ENCODE peak calls at places on chromosomes 3 and 15, in eight cellular contexts. Y, P, A, L, X, D, B and J are unnamed samples.

GRCh38 chr15:66403323-66403722 is 16.6 kb downstream of the MAP2K1 start:
- DNase-seq in Y (no peak), P (no peak), A (no peak), L (no peak), X (no peak), D (no peak), B (no peak), J (no peak)

GRCh38 chr3:174791161-174791560 is 68.0 kb upstream of the NAALADL2 start:
- DNase-seq in Y (no peak), P (no peak), A (no peak), L (no peak), X (no peak), D (no peak), B (no peak), J (no peak)

GRCh38 chr3:38500688-38501417 is 4.7 kb downstream of the EXOG start:
- DNase-seq in Y (no peak), P (no peak), A (no peak), L (no peak), X (no peak), D (no peak), B (no peak), J (no peak)

GRCh38 chr3:45756055-45756454 is 40.3 kb downstream of the SLC6A20 start:
- DNase-seq in Y (no peak), P (no peak), A (no peak), L (no peak), X (no peak), D (no peak), B (no peak), J (no peak)

GRCh38 chr3:111906667-111907066 is 47.6 kb downstream of the PHLDB2 start:
- DNase-seq in Y (no peak), P (no peak), A (no peak), L (no peak), X (no peak), D (no peak), B (no peak), J (no peak)

GRCh38 chr15:67521770-67522568 is 1.0 kb downstream of the C15orf61 start:
- DNase-seq in Y (no peak), P (no peak), A (no peak), L (no peak), X (no peak), D (no peak), B (no peak), J (no peak)

GRCh38 chr15:87562203-87562602 is 694.3 kb downstream of the NTRK3 start:
- DNase-seq in Y (no peak), P (no peak), A (no peak), L (no peak), X (no peak), D (no peak), B (no peak), J (no peak)

GRCh38 chr3:53729130-53729529 is 117.1 kb downstream of the CHDH start:
- DNase-seq in Y (no peak), P (no peak), A (no peak), L (no peak), X (no peak), D (no peak), B (no peak), J (no peak)

GRCh38 chr3:43997788-43998373 is 243.8 kb upstream of the TOPAZ1 start:
- DNase-seq in Y (no peak), P (no peak), A (no peak), L (no peak), X (no peak), D (peak; percentile 48), B (no peak), J (peak; percentile 54)

GRCh38 chr3:71585126-71585525 is 1.6 kb upstream of the FOXP1 start:
- DNase-seq in Y (no peak), P (no peak), A (no peak), L (no peak), X (no peak), D (no peak), B (no peak), J (no peak)

GRCh38 chr3:43629254-43629653 is 7.4 kb upstream of the ANO10 start:
- DNase-seq in Y (no peak), P (no peak), A (no peak), L (no peak), X (peak; percentile 83), D (no peak), B (no peak), J (no peak)

GRCh38 chr3:194312186-194312742 is 38.9 kb downstream of the CPN2 start:
- DNase-seq in Y (no peak), P (no peak), A (no peak), L (no peak), X (no peak), D (no peak), B (no peak), J (no peak)

GRCh38 chr3:187062526-187063177 is 76.6 kb downstream of the RPL39L start:
- DNase-seq in Y (no peak), P (no peak), A (no peak), L (no peak), X (no peak), D (no peak), B (no peak), J (no peak)

GRCh38 chr3:187064210-187065115 is 74.8 kb downstream of the RPL39L start:
- DNase-seq in Y (no peak), P (no peak), A (no peak), L (no peak), X (no peak), D (no peak), B (peak; percentile 55), J (no peak)

GRCh38 chr3:187069857-187070516 is 69.3 kb downstream of the RPL39L start:
- DNase-seq in Y (no peak), P (no peak), A (no peak), L (no peak), X (no peak), D (no peak), B (no peak), J (no peak)

GRCh38 chr3:187063286-187064081 is 75.8 kb downstream of the RPL39L start:
- DNase-seq in Y (no peak), P (no peak), A (no peak), L (no peak), X (no peak), D (no peak), B (peak; percentile 25), J (peak; percentile 56)

GRCh38 chr3:187066228-187066995 is 72.9 kb downstream of the RPL39L start:
- DNase-seq in Y (no peak), P (no peak), A (no peak), L (no peak), X (no peak), D (peak; percentile 68), B (no peak), J (no peak)
- TF ChIP-seq CTCF in Y (peak; percentile 28), P (peak; percentile 15), A (peak; percentile 13), L (no peak), X (peak; percentile 33), D (peak; percentile 15), B (no peak), J (no peak)

DNA sequence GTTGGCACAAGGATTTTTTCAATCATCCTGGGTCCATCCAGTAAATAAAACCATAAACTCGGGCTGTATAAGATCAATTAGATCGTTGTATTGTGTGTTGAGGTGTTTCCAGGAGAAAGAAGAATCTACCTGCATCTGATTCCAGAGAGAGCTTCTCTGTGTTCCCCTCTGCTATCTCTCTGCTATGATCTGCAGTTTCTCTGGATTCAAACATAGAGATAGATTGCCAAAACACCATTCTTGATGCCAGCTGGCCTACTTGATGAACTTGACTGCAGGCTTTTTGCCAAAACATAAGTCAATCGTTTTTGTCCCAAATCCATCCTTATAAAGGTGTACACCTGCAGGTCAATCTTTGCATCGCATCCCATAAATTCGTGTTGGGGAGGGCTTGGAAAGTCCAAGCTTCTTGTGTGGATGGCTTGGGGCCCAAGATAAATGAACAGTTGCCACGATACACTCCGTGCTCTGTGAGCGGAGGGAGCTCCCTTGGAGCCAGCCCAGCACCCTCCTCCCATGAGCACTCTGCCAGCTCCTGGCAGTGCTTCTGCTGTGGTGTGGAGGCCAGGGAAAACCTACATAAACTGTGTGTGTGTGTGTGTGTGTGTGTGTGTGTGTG is 2.7 kb downstream of the CERS3 start:
- DNase-seq in Y (no peak), P (peak; percentile 68), A (no peak), L (peak; percentile 83), X (no peak), D (no peak), B (peak; percentile 84), J (no peak)
- TF ChIP-seq CTCF in Y (no peak), P (no peak), A (no peak), L (no peak), X (no peak), D (no peak), B (no peak), J (no peak)

DNA sequence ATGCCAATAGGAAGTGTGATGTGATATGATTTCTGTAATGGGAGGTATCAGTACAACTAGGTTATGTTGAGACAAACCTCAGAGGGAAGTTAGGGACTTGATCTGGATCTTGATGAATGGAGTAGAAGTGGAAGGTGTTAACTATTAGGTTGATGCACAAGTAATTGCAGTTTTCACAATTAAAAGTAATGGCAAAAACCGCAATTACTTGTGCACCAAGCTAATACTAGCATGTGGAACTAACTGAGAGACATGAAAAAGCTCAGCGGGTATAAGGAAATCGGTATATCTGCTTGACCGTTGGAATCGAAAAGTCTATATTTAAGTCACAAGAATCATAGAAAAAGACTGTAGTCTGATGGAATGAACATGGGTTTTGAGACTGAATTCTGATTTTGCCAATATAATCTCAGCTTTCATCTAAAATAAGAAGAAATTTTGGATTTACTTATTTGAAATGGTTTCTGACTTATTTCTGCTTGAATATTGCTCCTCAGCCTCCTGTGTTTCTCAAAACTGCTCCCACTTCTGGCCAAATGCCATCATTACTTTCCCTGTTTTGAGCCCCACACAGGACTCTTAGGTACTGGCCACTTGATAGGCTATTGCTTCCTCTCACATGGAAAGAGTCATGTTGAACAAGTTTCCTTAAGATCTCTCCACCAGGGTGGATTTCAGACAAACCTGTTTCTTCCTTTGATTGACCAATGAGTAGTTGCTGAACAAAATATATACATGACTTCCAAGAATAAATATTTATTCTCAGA is 271.5 kb upstream of the COL8A1 start:
- DNase-seq in Y (no peak), P (no peak), A (no peak), L (no peak), X (no peak), D (peak; percentile 17), B (no peak), J (no peak)
- TF ChIP-seq CTCF in Y (no peak), P (no peak), A (no peak), L (no peak), X (peak; percentile 18), D (no peak), B (no peak), J (no peak)

GRCh38 chr15:69074011-69074842 is 59.7 kb downstream of the NOX5 start:
- DNase-seq in Y (no peak), P (peak; percentile 29), A (no peak), L (no peak), X (no peak), D (peak; percentile 69), B (peak; percentile 54), J (peak; percentile 73)
- TF ChIP-seq CTCF in Y (no peak), P (no peak), A (no peak), L (no peak), X (no peak), D (no peak), B (no peak), J (no peak)